ENCODE peak calls at places on chromosomes 13 and 19, in nine cellular contexts. B is left lung, N is cardiac muscle cell, G is lung, C is tibial nerve, K is neural progenitor cell, H is fibroblast of lung, U is esophagus squamous epithelium, S is RWPE2. I is an unnamed sample.
A peak's percentile ranks its signal among the peaks of the same experiment; 100 is the strongest.

GRCh38 chr13:102597029-102598015 is 536 bp downstream of the TPP2 start:
- DNase-seq in S (no peak), U (no peak), C (no peak), K (peak; percentile 42), H (peak; percentile 60), N (peak; percentile 22), B (peak; percentile 88), G (no peak), I (peak; percentile 33)

GRCh38 chr19:3357362-3357730 is 9.0 kb upstream of the NFIC start:
- DNase-seq in U (no peak), N (no peak), G (no peak), C (no peak), K (no peak), B (no peak), S (no peak), H (no peak), I (no peak)

GRCh38 chr19:50803633-50804419 is 13.6 kb downstream of the ACP4 start:
- DNase-seq in G (no peak), U (no peak), K (peak; percentile 83), N (peak; percentile 60), S (no peak), H (no peak), B (no peak), C (no peak), I (no peak)

GRCh38 chr13:114071991-114072390 is 60.4 kb downstream of the RASA3 start:
- DNase-seq in N (no peak), S (no peak), C (peak; percentile 11), K (no peak), U (no peak), B (no peak), H (no peak), G (no peak), I (no peak)

GRCh38 chr13:48412100-48412556 is 785 bp downstream of the LPAR6 start:
- DNase-seq in G (no peak), C (no peak), B (no peak), K (no peak), U (no peak), H (peak; percentile 36), S (no peak), N (no peak), I (peak; percentile 49)

GRCh38 chr19:18428837-18429674 is 8.9 kb downstream of the ISYNA1 start:
- DNase-seq in C (no peak), G (no peak), B (peak; percentile 93), K (peak; percentile 98), S (no peak), N (peak; percentile 89), U (no peak), H (peak; percentile 79), I (peak; percentile 98)

GRCh38 chr19:14575428-14575980 is 3.6 kb upstream of the NDUFB7 start:
- DNase-seq in S (no peak), G (no peak), H (no peak), B (peak; percentile 0), K (no peak), U (no peak), C (no peak), N (no peak), I (no peak)

GRCh38 chr13:44719857-44720671 is 143.9 kb upstream of the TSC22D1 start:
- DNase-seq in H (peak; percentile 99), U (no peak), G (no peak), C (no peak), B (no peak), S (no peak), K (no peak), N (no peak), I (no peak)

GRCh38 chr13:49810825-49811526 is 18.5 kb upstream of the KPNA3 start:
- DNase-seq in B (no peak), S (no peak), H (peak; percentile 54), G (no peak), U (no peak), K (no peak), C (no peak), N (peak; percentile 55), I (no peak)

GRCh38 chr19:57016076-57016475 is 103.7 kb upstream of the USP29 start:
- DNase-seq in N (no peak), H (no peak), U (no peak), S (no peak), G (no peak), K (no peak), C (no peak), B (no peak), I (no peak)

GRCh38 chr13:109297628-109298027 is 488.8 kb downstream of the IRS2 start:
- DNase-seq in S (no peak), K (no peak), U (no peak), N (no peak), H (peak; percentile 89), B (no peak), C (no peak), G (no peak), I (no peak)

GRCh38 chr19:31980851-31981250 is 364.6 kb upstream of the ZNF507 start:
- DNase-seq in C (no peak), K (no peak), H (no peak), N (no peak), S (no peak), B (no peak), U (no peak), G (no peak), I (no peak)

GRCh38 chr19:51607920-51608562 is 22.2 kb downstream of the SIGLEC5 start:
- DNase-seq in U (no peak), H (peak; percentile 39), C (peak; percentile 38), S (no peak), B (peak; percentile 96), K (peak; percentile 82), G (peak; percentile 83), N (peak; percentile 74), I (peak; percentile 83)

GRCh38 chr13:46527237-46527636 is 25.7 kb upstream of the LRCH1 start:
- DNase-seq in S (no peak), B (no peak), K (no peak), H (no peak), C (no peak), N (peak; percentile 11), U (no peak), G (no peak), I (no peak)
- H3K4me1 ChIP-seq in S (no peaks in the 10 kb centered on the region), B (peaks cover 5% of the 10 kb centered on the region), K (no peaks in the 10 kb centered on the region), H (no peaks in the 10 kb centered on the region), C (no peaks in the 10 kb centered on the region), N (peaks cover 23% of the 10 kb centered on the region), U (peaks cover under 1% of the 10 kb centered on the region), G (peaks cover 3% of the 10 kb centered on the region), I (peaks cover 37% of the 10 kb centered on the region)

GRCh38 chr19:41745761-41746160 is 9.6 kb upstream of the CEACAM6 start:
- DNase-seq in K (no peak), B (no peak), S (no peak), U (no peak), C (no peak), G (no peak), N (no peak), H (no peak), I (no peak)

GRCh38 chr19:41746593-41747227 is 8.6 kb upstream of the CEACAM6 start:
- DNase-seq in S (no peak), K (peak; percentile 31), G (peak; percentile 69), B (no peak), C (no peak), N (no peak), H (peak; percentile 36), U (no peak), I (peak; percentile 94)

GRCh38 chr19:41741244-41741554 is 14.1 kb upstream of the CEACAM6 start:
- DNase-seq in S (no peak), B (no peak), C (no peak), U (no peak), K (no peak), H (no peak), G (no peak), N (no peak), I (no peak)

GRCh38 chr19:41748012-41748411 is 7.3 kb upstream of the CEACAM6 start:
- DNase-seq in C (no peak), U (no peak), K (no peak), H (no peak), B (no peak), N (no peak), G (no peak), S (no peak), I (peak; percentile 90)

GRCh38 chr19:41744850-41745249 is 10.5 kb upstream of the CEACAM6 start:
- DNase-seq in U (no peak), H (no peak), G (no peak), S (no peak), B (no peak), C (no peak), N (no peak), K (no peak), I (peak; percentile 95)
- H3K27me3 ChIP-seq in U (no peaks in the 10 kb centered on the region), H (peaks cover 6% of the 10 kb centered on the region), G (no peaks in the 10 kb centered on the region), S (peaks cover 26% of the 10 kb centered on the region), B (no peaks in the 10 kb centered on the region), C (no peaks in the 10 kb centered on the region), N (no peaks in the 10 kb centered on the region), K (peaks cover 22% of the 10 kb centered on the region), I (no peaks in the 10 kb centered on the region)

DNA sequence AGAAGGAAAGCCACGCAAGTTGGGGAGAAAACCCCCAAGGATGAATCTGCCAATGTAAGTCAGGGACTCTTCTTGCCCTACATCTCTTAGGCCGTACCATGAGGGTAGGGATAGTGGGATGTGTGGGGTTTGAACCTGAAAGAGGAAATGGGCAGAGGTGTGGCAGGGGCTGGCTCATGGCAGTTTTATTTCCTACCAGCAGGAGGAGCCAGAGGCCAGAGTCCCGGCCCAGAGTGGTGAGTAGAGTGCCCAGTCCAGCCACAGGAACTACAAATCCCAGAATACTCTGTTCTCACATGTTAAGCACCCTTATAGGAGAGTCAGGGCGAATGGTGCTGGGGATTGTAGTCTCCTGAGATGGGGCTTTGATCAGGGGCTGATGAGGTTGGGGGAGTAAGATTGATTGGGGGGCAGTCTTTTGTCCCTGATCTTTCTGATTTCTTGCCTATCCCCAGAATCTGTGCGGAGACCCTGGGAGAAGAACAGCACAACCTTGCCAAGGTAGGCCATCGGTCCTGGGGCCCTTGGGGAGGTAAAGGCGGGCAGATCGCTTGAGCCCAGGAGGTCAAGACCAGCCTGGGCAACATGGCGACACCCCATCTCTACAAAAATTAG is 16.5 kb downstream of the VASP start:
- DNase-seq in G (peak; percentile 85), B (peak; percentile 85), N (peak; percentile 92), K (peak; percentile 93), S (no peak), C (no peak), U (peak; percentile 34), H (peak; percentile 62), I (peak; percentile 93)
- H3K36me3 ChIP-seq in G (peaks cover 25% of the 10 kb centered on the region), B (no peaks in the 10 kb centered on the region), N (peaks cover 26% of the 10 kb centered on the region), K (no peaks in the 10 kb centered on the region), S (peaks cover 71% of the 10 kb centered on the region), C (peaks cover 2% of the 10 kb centered on the region), U (peaks cover 39% of the 10 kb centered on the region), H (peaks cover 24% of the 10 kb centered on the region), I (peaks cover 30% of the 10 kb centered on the region)

GRCh38 chr19:55544014-55544413 is 1.3 kb downstream of the SBK3 start:
- DNase-seq in C (no peak), N (no peak), K (no peak), H (no peak), U (no peak), G (no peak), S (no peak), B (no peak), I (no peak)

GRCh38 chr19:55546822-55547614 is 1.7 kb upstream of the SBK3 start:
- DNase-seq in G (peak; percentile 64), N (no peak), K (peak; percentile 42), U (no peak), C (peak; percentile 30), S (no peak), H (peak; percentile 89), B (peak; percentile 87), I (peak; percentile 28)

GRCh38 chr19:55544776-55545439 is 435 bp downstream of the SBK3 start:
- DNase-seq in C (no peak), U (no peak), S (no peak), G (no peak), K (no peak), B (no peak), H (no peak), N (no peak), I (no peak)

GRCh38 chr19:55545913-55546495 is 661 bp upstream of the SBK3 start:
- DNase-seq in U (no peak), B (no peak), K (no peak), H (no peak), C (no peak), S (no peak), N (no peak), G (no peak), I (no peak)

GRCh38 chr19:55545443-55545842 is at the start of gene SBK3:
- DNase-seq in G (no peak), K (no peak), U (no peak), B (no peak), S (no peak), H (no peak), C (no peak), N (no peak), I (no peak)
- H3K4me1 ChIP-seq in G (no peaks in the 10 kb centered on the region), K (peaks cover 40% of the 10 kb centered on the region), U (peaks cover 17% of the 10 kb centered on the region), B (no peaks in the 10 kb centered on the region), S (peaks cover 18% of the 10 kb centered on the region), H (peaks cover 32% of the 10 kb centered on the region), C (no peaks in the 10 kb centered on the region), N (peaks cover 17% of the 10 kb centered on the region), I (no peaks in the 10 kb centered on the region)